ENCODE peak calls at places on chromosomes 6 and 20, in seven cellular contexts. Y is GM12878; H is body of pancreas; T is CD4-positive, CD25-positive, alpha-beta regulatory T cell; R is heart left ventricle; G is lower lobe of right lung; X is naive thymus-derived CD4-positive, alpha-beta T cell. K is an unnamed sample.

GRCh38 chr6:128655978-128656498 is 135.6 kb upstream of the PTPRK start:
- DNase-seq in H (no peak), T (no peak), X (no peak), R (no peak), G (no peak), Y (peak; percentile 33), K (no peak)

GRCh38 chr20:8156603-8157079 is 24.6 kb downstream of the PLCB1 start:
- DNase-seq in R (no peak), H (no peak), X (no peak), G (no peak), T (no peak), Y (peak; percentile 23), K (no peak)

GRCh38 chr6:145734486-145735355 is 599 bp downstream of the EPM2A start:
- DNase-seq in H (peak; percentile 91), G (peak; percentile 93), Y (no peak), T (peak; percentile 39), X (peak; percentile 63), R (peak; percentile 95), K (peak; percentile 29)

GRCh38 chr6:143513410-143513809 is 1.9 kb upstream of the FUCA2 start:
- DNase-seq in G (peak; percentile 60), R (no peak), T (peak; percentile 10), X (no peak), Y (no peak), H (no peak), K (peak; percentile 17)

GRCh38 chr6:118761643-118762042 is 110.3 kb upstream of the CEP85L start:
- DNase-seq in G (no peak), H (no peak), R (no peak), T (no peak), Y (no peak), X (no peak), K (no peak)

GRCh38 chr6:33905081-33905609 is 101.3 kb upstream of the MLN start:
- DNase-seq in G (peak; percentile 30), Y (peak; percentile 9), H (no peak), R (no peak), X (peak; percentile 79), T (peak; percentile 20), K (peak; percentile 34)

GRCh38 chr6:15621203-15622044 is 41.4 kb downstream of the DTNBP1 start:
- DNase-seq in T (no peak), X (no peak), Y (peak; percentile 62), G (peak; percentile 75), H (peak; percentile 22), R (peak; percentile 72), K (no peak)

GRCh38 chr6:108403260-108403659 is 108.4 kb downstream of the AFG1L start:
- DNase-seq in Y (no peak), T (no peak), R (no peak), X (no peak), H (no peak), G (no peak), K (no peak)

GRCh38 chr6:145815351-145815772 is 767 bp upstream of the FBXO30 start:
- DNase-seq in R (peak; percentile 39), G (no peak), T (no peak), Y (no peak), X (no peak), H (no peak), K (no peak)

GRCh38 chr6:134381926-134382325 is 64.0 kb upstream of the SGK1 start:
- DNase-seq in H (no peak), R (no peak), G (no peak), Y (no peak), T (no peak), X (no peak), K (no peak)

GRCh38 chr6:113211185-113211584 is 646.0 kb upstream of the MARCKS start:
- DNase-seq in T (no peak), H (no peak), G (no peak), Y (no peak), R (no peak), X (no peak), K (no peak)

GRCh38 chr6:118896339-118897136 is 2.6 kb downstream of the ASF1A start:
- DNase-seq in H (no peak), G (no peak), T (no peak), Y (no peak), X (peak; percentile 46), R (no peak), K (no peak)

GRCh38 chr6:11650297-11650696 is 112.7 kb downstream of the TMEM170B start:
- DNase-seq in Y (no peak), T (no peak), X (no peak), R (peak; percentile 73), G (no peak), H (no peak), K (no peak)

GRCh38 chr6:52303178-52303577 is 18.6 kb upstream of the MCM3 start:
- DNase-seq in G (no peak), R (no peak), T (no peak), Y (no peak), X (no peak), H (no peak), K (no peak)

GRCh38 chr6:52306972-52307849 is 22.7 kb upstream of the MCM3 start:
- DNase-seq in G (peak; percentile 75), H (no peak), R (no peak), Y (no peak), T (no peak), X (no peak), K (no peak)

GRCh38 chr6:52305385-52305784 is 20.8 kb upstream of the MCM3 start:
- DNase-seq in H (no peak), T (no peak), Y (no peak), G (no peak), X (no peak), R (no peak), K (no peak)

GRCh38 chr6:52305948-52306767 is 21.6 kb upstream of the MCM3 start:
- DNase-seq in H (no peak), T (no peak), G (no peak), Y (peak; percentile 85), R (no peak), X (peak; percentile 39), K (no peak)

GRCh38 chr6:52304917-52305316 is 20.4 kb upstream of the MCM3 start:
- DNase-seq in T (no peak), H (no peak), G (no peak), R (no peak), Y (no peak), X (no peak), K (no peak)
- H3K27ac ChIP-seq in T (peak overlapping the region; percentile 65), H (no peak overlapping the region), G (peak overlapping the region; percentile 77), R (peak overlapping the region; percentile 3), Y (peak overlapping the region; percentile 89), X (peak overlapping the region; percentile 64), K (peak overlapping the region; percentile 69)

DNA sequence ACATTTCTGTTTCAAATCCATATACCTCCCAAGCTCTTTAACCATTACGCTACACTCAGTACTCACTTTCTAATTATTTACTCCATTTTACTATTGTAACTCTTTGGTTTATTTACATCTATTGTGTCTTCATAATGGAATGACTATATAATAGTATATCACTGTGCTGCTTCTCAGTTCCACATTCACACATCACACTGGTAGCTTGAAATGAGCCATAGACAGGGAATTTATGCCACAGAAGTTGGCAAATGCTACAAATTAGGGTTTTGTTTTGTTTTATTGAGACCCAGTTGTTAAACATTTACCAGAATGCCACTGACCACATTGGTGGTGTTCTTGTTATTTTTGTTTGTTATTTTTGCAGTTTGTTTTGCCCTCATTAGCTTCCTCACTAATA is 213.9 kb downstream of the KCNQ5 start:
- DNase-seq in H (no peak), T (no peak), G (no peak), R (no peak), Y (peak; percentile 5), X (no peak), K (no peak)
- H3K9me3 ChIP-seq in H (no peaks in the 10 kb centered on the region), T (no peaks in the 10 kb centered on the region), G (no peaks in the 10 kb centered on the region), R (no peaks in the 10 kb centered on the region), Y (no peaks in the 10 kb centered on the region), X (no peaks in the 10 kb centered on the region), K (no peaks in the 10 kb centered on the region)

GRCh38 chr20:17647391-17648305 is 34.4 kb downstream of the RRBP1 start:
- DNase-seq in H (no peak), G (peak; percentile 35), X (no peak), R (peak; percentile 22), Y (no peak), T (no peak), K (no peak)
- H3K27ac ChIP-seq in H (peak overlapping the region; percentile 66), G (peak overlapping the region; percentile 33), X (no peak overlapping the region), R (peak overlapping the region; percentile 74), Y (no peak overlapping the region), T (no peak overlapping the region), K (no peak overlapping the region)

GRCh38 chr6:168605964-168606363 is 165.0 kb downstream of the SMOC2 start:
- DNase-seq in G (no peak), X (no peak), H (no peak), Y (no peak), R (no peak), T (no peak), K (no peak)
- H3K9me3 ChIP-seq in G (no peaks in the 10 kb centered on the region), X (no peaks in the 10 kb centered on the region), H (no peaks in the 10 kb centered on the region), Y (no peaks in the 10 kb centered on the region), R (no peaks in the 10 kb centered on the region), T (no peaks in the 10 kb centered on the region), K (no peaks in the 10 kb centered on the region)

DNA sequence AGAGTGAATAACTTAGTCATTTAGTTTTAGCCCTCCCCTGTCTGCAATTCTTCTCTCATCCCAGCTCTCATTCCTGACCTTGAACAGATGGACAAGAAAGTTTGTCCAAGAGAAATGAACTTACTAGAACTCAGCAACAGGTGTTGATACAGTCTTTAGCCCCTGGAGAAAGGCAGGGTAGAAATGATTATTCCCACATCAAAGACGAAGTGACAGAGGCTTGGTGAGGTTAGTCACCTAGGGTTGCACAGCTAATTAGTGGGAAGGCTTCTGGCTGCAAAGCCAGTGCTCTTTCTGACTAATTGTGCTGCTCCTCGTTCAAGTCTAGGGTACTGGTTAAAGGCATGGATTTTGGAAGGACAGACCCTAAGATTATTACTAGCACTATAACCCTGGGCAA is 4.5 kb downstream of the ZDHHC14 start:
- DNase-seq in R (no peak), T (no peak), X (no peak), G (no peak), H (no peak), Y (peak; percentile 44), K (no peak)
- H3K27ac ChIP-seq in R (no peak overlapping the region), T (no peak overlapping the region), X (no peak overlapping the region), G (no peak overlapping the region), H (no peak overlapping the region), Y (no peak overlapping the region), K (no peak overlapping the region)

DNA sequence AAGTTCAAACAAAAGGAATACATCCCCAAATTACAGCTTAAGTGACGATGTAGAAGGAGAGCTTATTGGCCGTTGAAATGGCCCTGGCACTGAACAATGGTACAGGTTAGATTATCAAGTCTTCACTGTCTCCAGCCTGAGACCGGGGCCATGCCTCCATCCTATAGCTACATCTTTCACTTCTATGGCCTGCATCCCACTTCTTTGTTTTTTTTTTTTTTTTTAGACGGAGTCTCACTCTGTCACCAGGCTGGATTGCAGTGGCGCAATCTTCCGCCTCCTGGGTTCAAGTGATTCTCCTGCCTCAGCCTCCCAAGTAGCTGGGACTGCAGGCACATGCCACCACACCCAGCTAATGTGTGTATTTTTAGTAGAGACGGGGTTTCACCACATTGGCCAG is 464.6 kb downstream of the CDH26 start:
- DNase-seq in R (no peak), G (no peak), X (no peak), H (no peak), T (no peak), Y (no peak), K (no peak)
- H3K9me3 ChIP-seq in R (no peaks in the 10 kb centered on the region), G (no peaks in the 10 kb centered on the region), X (no peaks in the 10 kb centered on the region), H (no peaks in the 10 kb centered on the region), T (no peaks in the 10 kb centered on the region), Y (no peaks in the 10 kb centered on the region), K (no peaks in the 10 kb centered on the region)

DNA sequence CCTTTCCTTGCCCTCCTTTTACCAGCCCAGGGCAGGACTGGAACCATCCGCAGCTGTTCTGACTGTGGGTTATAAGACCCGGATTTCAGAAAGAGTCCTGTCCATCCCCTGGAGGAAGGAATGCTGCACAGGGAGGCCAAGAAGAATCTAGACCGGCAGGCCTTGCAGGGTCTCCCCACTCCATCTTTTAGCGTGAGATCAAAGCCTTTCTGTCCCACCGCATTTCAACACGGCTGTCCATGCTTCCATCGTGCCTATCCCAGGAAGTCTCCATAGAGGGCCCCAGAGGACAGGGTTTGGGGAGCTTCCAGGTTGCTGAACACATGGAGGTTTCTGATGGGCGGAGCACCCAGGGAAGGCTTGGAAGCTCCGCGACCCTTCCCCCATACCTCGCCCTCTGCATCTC is 79.3 kb upstream of the AGPAT4 start:
- DNase-seq in Y (no peak), T (no peak), R (no peak), G (no peak), H (no peak), X (no peak), K (no peak)
- H3K27ac ChIP-seq in Y (no peak overlapping the region), T (no peak overlapping the region), R (no peak overlapping the region), G (no peak overlapping the region), H (no peak overlapping the region), X (no peak overlapping the region), K (no peak overlapping the region)

K was measured in effector memory CD4-positive, alpha-beta T cell.